ENCODE peak calls at places on chromosome X, in four cellular contexts. One of them, this sample, is unnamed.

GRCh38 chrX:123138473-123138872 is 45.6 kb upstream of the GRIA3 start:
- DNase-seq in fibroblast of lung: peak
- DNase-seq in uterus: no peak
- DNase-seq in SK-N-SH: no peak
- DNase-seq in this sample: no peak

GRCh38 chrX:118550792-118551191 is 55.2 kb downstream of the DOCK11 start:
- DNase-seq in SK-N-SH: no peak
- DNase-seq in uterus: no peak
- DNase-seq in fibroblast of lung: peak
- DNase-seq in this sample: no peak

GRCh38 chrX:41913476-41913875 is 9.9 kb downstream of the CASK start:
- DNase-seq in uterus: no peak
- DNase-seq in SK-N-SH: no peak
- DNase-seq in fibroblast of lung: no peak
- DNase-seq in this sample: no peak

GRCh38 chrX:153649178-153649914 is 2.3 kb downstream of the DUSP9 start:
- DNase-seq in uterus: peak
- DNase-seq in SK-N-SH: peak
- DNase-seq in fibroblast of lung: no peak
- DNase-seq in this sample: no peak

GRCh38 chrX:154596290-154596929 is 11.5 kb downstream of the CTAG1A start:
- DNase-seq in SK-N-SH: no peak
- DNase-seq in uterus: no peak
- DNase-seq in fibroblast of lung: peak
- DNase-seq in this sample: no peak

GRCh38 chrX:20362268-20363002 is 95.7 kb upstream of the RPS6KA3 start:
- DNase-seq in SK-N-SH: no peak
- DNase-seq in fibroblast of lung: peak
- DNase-seq in uterus: no peak
- DNase-seq in this sample: no peak

GRCh38 chrX:128816919-128817318 is 706.4 kb downstream of the SMARCA1 start:
- DNase-seq in fibroblast of lung: no peak
- DNase-seq in uterus: no peak
- DNase-seq in SK-N-SH: peak
- DNase-seq in this sample: no peak

GRCh38 chrX:125203379-125203736 is 116.3 kb upstream of the TEX13C start:
- DNase-seq in SK-N-SH: peak
- DNase-seq in uterus: no peak
- DNase-seq in fibroblast of lung: no peak
- DNase-seq in this sample: no peak

GRCh38 chrX:119757979-119758681 is at the start of gene SOWAHD:
- DNase-seq in SK-N-SH: peak
- DNase-seq in uterus: no peak
- DNase-seq in fibroblast of lung: no peak
- DNase-seq in this sample: peak

GRCh38 chrX:49308604-49309269 is 5.3 kb downstream of the GAGE10 start:
- DNase-seq in fibroblast of lung: no peak
- DNase-seq in uterus: no peak
- DNase-seq in SK-N-SH: no peak
- DNase-seq in this sample: no peak
- H3K27ac ChIP-seq in fibroblast of lung: no peak
- H3K27ac ChIP-seq in uterus: peak
- H3K27ac ChIP-seq in SK-N-SH: no peak
- H3K27ac ChIP-seq in this sample: no peak

GRCh38 chrX:102650903-102651241 is 411 bp upstream of the GPRASP1 start:
- DNase-seq in uterus: no peak
- DNase-seq in fibroblast of lung: no peak
- DNase-seq in SK-N-SH: no peak
- DNase-seq in this sample: no peak
- H3K27ac ChIP-seq in uterus: peak
- H3K27ac ChIP-seq in fibroblast of lung: no peak
- H3K27ac ChIP-seq in SK-N-SH: peak
- H3K27ac ChIP-seq in this sample: no peak

GRCh38 chrX:14508025-14508690 is 21.2 kb upstream of the GLRA2 start:
- DNase-seq in uterus: no peak
- DNase-seq in fibroblast of lung: no peak
- DNase-seq in SK-N-SH: no peak
- DNase-seq in this sample: no peak
- H3K27ac ChIP-seq in uterus: no peak
- H3K27ac ChIP-seq in fibroblast of lung: no peak
- H3K27ac ChIP-seq in SK-N-SH: no peak
- H3K27ac ChIP-seq in this sample: no peak

GRCh38 chrX:48470110-48470832 is at the start of gene SLC38A5:
- DNase-seq in SK-N-SH: no peak
- DNase-seq in uterus: no peak
- DNase-seq in fibroblast of lung: no peak
- DNase-seq in this sample: no peak
- H3K27ac ChIP-seq in SK-N-SH: no peak
- H3K27ac ChIP-seq in uterus: no peak
- H3K27ac ChIP-seq in fibroblast of lung: no peak
- H3K27ac ChIP-seq in this sample: no peak

GRCh38 chrX:136227074-136227473 is 24.1 kb downstream of the MAP7D3 start:
- DNase-seq in SK-N-SH: no peak
- DNase-seq in fibroblast of lung: no peak
- DNase-seq in uterus: no peak
- DNase-seq in this sample: no peak

GRCh38 chrX:136228808-136229207 is 22.4 kb downstream of the MAP7D3 start:
- DNase-seq in SK-N-SH: no peak
- DNase-seq in uterus: no peak
- DNase-seq in fibroblast of lung: no peak
- DNase-seq in this sample: no peak

DNA sequence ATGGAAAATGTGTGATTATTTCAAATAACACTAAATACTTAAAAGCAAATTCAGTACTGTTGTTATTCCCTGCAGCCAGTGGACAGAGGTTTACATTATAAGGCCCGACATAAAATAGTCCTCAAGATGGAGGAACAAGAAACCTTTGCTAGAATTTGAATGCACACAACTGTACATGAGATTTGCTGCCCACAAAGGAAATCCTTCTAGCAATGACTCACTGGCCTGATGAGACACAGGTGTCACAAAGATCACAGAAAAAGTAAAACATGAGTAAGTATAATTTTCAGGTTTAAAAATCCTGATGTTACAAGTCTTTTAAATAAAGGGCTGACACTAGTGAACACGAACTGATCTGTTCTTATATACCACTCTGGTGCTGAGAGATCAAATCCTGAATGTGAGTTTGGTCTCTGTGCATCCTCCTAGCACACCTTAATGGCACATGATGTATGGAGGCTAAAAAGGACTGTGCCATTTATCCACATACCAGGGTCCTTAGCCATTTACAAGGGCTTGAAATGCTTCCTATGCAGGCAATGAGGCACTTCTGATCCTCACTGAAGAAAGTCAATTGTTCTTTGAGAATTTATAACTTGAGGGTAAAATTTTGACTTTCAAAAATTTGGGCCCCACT is 23.1 kb downstream of the MAP7D3 start:
- DNase-seq in fibroblast of lung: no peak
- DNase-seq in SK-N-SH: no peak
- DNase-seq in uterus: no peak
- DNase-seq in this sample: no peak
- H3K27ac ChIP-seq in fibroblast of lung: no peak
- H3K27ac ChIP-seq in SK-N-SH: no peak
- H3K27ac ChIP-seq in uterus: no peak
- H3K27ac ChIP-seq in this sample: no peak

GRCh38 chrX:40176979-40177430 is 79.2 kb upstream of the BCOR start:
- DNase-seq in uterus: no peak
- DNase-seq in fibroblast of lung: peak
- DNase-seq in SK-N-SH: peak
- DNase-seq in this sample: no peak
- H3K27ac ChIP-seq in uterus: peak
- H3K27ac ChIP-seq in fibroblast of lung: no peak
- H3K27ac ChIP-seq in SK-N-SH: peak
- H3K27ac ChIP-seq in this sample: peak

DNA sequence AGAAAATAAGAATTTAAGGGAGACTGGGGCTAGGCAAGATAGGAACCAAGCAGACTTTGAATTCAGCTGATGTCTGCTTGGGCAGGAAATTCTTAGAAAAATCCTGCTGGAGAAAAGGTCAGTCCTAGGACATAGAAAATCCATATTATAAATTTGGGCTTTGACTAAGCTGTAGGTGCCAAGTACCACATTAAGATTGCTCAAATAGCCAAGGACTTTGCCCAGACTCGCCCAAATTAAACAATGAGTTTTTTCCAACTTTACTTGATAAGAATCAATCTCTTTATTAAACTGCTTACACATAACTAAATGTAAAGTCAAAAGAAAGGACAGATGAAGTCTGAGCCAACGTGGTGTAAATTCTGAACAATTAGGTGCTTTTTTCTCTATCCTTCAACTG is 95.4 kb downstream of the FUNDC1 start:
- DNase-seq in SK-N-SH: no peak
- DNase-seq in fibroblast of lung: no peak
- DNase-seq in uterus: no peak
- DNase-seq in this sample: no peak
- H3K27ac ChIP-seq in SK-N-SH: no peak
- H3K27ac ChIP-seq in fibroblast of lung: no peak
- H3K27ac ChIP-seq in uterus: no peak
- H3K27ac ChIP-seq in this sample: no peak

DNA sequence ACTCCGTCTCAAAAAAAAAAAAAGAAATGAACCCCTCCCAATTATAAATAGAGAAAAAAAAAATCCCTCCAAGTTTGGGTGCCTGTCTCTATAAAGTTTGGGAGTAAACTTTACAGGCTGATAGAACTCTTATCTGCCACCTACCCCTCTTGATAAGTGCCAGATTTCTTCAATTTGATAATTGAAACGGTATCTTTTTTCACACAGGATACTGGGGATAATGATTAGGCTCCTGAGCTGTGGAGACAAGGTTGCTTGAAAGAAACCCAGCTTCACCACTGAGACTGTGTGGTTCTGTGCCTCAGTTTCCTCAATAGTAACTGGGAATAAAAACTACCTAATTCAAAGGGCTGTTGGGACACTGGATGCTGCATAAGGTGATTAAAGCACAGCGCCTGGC is 606 bp downstream of the EFHC2 start:
- DNase-seq in fibroblast of lung: no peak
- DNase-seq in SK-N-SH: no peak
- DNase-seq in uterus: no peak
- DNase-seq in this sample: no peak
- H3K27ac ChIP-seq in fibroblast of lung: peak
- H3K27ac ChIP-seq in SK-N-SH: no peak
- H3K27ac ChIP-seq in uterus: peak
- H3K27ac ChIP-seq in this sample: no peak

DNA sequence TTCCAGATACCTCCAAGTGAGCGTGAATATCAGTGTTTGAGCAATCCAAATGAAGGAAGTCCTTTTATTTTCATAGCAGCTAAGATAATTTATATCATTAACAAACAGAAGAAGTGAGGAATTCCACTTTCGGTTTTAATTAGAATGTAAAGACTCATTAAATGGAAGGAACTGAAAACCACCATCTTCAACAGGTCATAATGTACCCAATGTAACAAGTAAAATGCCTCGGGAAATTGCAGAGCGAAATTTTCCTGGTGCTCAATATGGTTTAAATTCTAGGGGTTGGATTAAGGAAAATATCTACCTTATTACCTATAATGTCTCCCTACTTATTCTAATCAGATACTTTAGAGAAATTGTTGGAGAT is 33.9 kb upstream of the SLC9A7 start:
- DNase-seq in fibroblast of lung: no peak
- DNase-seq in SK-N-SH: no peak
- DNase-seq in uterus: no peak
- DNase-seq in this sample: no peak
- H3K27ac ChIP-seq in fibroblast of lung: no peak
- H3K27ac ChIP-seq in SK-N-SH: peak
- H3K27ac ChIP-seq in uterus: no peak
- H3K27ac ChIP-seq in this sample: no peak